ENCODE peak calls at places on chromosomes 11 and 22, in five cellular contexts. I is Ammon's horn, L is HepG2, P is NCI-H69, T is posterior vena cava. S is an unnamed sample.

GRCh38 chr11:134350381-134350780 is 18.6 kb downstream of the GLB1L2 start:
- DNase-seq in P (no peak), L (no peak), T (no peak), I (no peak), S (no peak)

GRCh38 chr22:30889996-30890480 is 78.5 kb downstream of the MORC2 start:
- DNase-seq in L (no peak), T (no peak), P (no peak), I (no peak), S (peak)

GRCh38 chr11:129543515-129544290 is 168.1 kb downstream of the BARX2 start:
- DNase-seq in T (no peak), I (no peak), P (no peak), L (no peak), S (no peak)

GRCh38 chr11:28464252-28464867 is 356.2 kb downstream of the METTL15 start:
- DNase-seq in I (no peak), L (no peak), P (no peak), T (no peak), S (no peak)

GRCh38 chr22:49372111-49372529 is 455.6 kb downstream of the BRD1 start:
- DNase-seq in T (peak), P (no peak), I (no peak), L (no peak), S (peak)

GRCh38 chr11:83573097-83573496 is 286.9 kb upstream of the CCDC90B start:
- DNase-seq in I (no peak), T (no peak), L (no peak), P (peak), S (no peak)

GRCh38 chr11:17921620-17922473 is 91.0 kb downstream of the SERGEF start:
- DNase-seq in I (no peak), T (no peak), P (peak), L (no peak), S (no peak)

GRCh38 chr11:898160-898517 is 12.5 kb downstream of the CHID1 start:
- DNase-seq in P (peak), L (peak), T (no peak), I (no peak), S (no peak)